ENCODE peak calls at places on chromosomes 11 and 22, in four cellular contexts. One of them, this sample, is unnamed.

GRCh38 chr11:132910016-132910760 is 622.1 kb downstream of the OPCML start:
- DNase-seq in GM12878: no peak
- DNase-seq in HL-60: no peak
- DNase-seq in K562: no peak
- DNase-seq in this sample: no peak

GRCh38 chr11:67293090-67293489 is 4.0 kb downstream of the ANKRD13D start:
- DNase-seq in GM12878: no peak
- DNase-seq in HL-60: no peak
- DNase-seq in K562: no peak
- DNase-seq in this sample: no peak

GRCh38 chr11:128210148-128210940 is 377.0 kb downstream of the ETS1 start:
- DNase-seq in GM12878: no peak
- DNase-seq in HL-60: no peak
- DNase-seq in K562: no peak
- DNase-seq in this sample: no peak

GRCh38 chr11:57072640-57073039 is 83.9 kb downstream of the OR5AK2 start:
- DNase-seq in GM12878: no peak
- DNase-seq in HL-60: no peak
- DNase-seq in K562: no peak
- DNase-seq in this sample: no peak

GRCh38 chr11:126359431-126360048 is 4.1 kb downstream of the ST3GAL4 start:
- DNase-seq in GM12878: no peak
- DNase-seq in HL-60: no peak
- DNase-seq in K562: peak; percentile 49
- DNase-seq in this sample: no peak

GRCh38 chr11:95922536-95923440 is 1.1 kb downstream of the MTMR2 start:
- DNase-seq in GM12878: no peak
- DNase-seq in HL-60: no peak
- DNase-seq in K562: no peak
- DNase-seq in this sample: no peak

GRCh38 chr22:31302021-31302420 is 9.7 kb upstream of the PIK3IP1 start:
- DNase-seq in GM12878: no peak
- DNase-seq in HL-60: no peak
- DNase-seq in K562: no peak
- DNase-seq in this sample: no peak

GRCh38 chr22:49152146-49152929 is 675.3 kb downstream of the BRD1 start:
- DNase-seq in GM12878: no peak
- DNase-seq in HL-60: no peak
- DNase-seq in K562: peak; percentile 11
- DNase-seq in this sample: no peak

GRCh38 chr11:81644239-81644840 is 1089.3 kb downstream of the FAM181B start:
- DNase-seq in GM12878: no peak
- DNase-seq in HL-60: peak; percentile 24
- DNase-seq in K562: peak; percentile 53
- DNase-seq in this sample: peak; percentile 2

GRCh38 chr11:120532511-120533196 is 21.1 kb downstream of the GRIK4 start:
- DNase-seq in GM12878: no peak
- DNase-seq in HL-60: no peak
- DNase-seq in K562: no peak
- DNase-seq in this sample: no peak

GRCh38 chr22:45889539-45890350 is 87.2 kb downstream of the WNT7B start:
- DNase-seq in GM12878: no peak
- DNase-seq in HL-60: no peak
- DNase-seq in K562: no peak
- DNase-seq in this sample: no peak

GRCh38 chr22:25690798-25691197 is 51.2 kb upstream of the MYO18B start:
- DNase-seq in GM12878: no peak
- DNase-seq in HL-60: no peak
- DNase-seq in K562: no peak
- DNase-seq in this sample: no peak

GRCh38 chr22:19731736-19732135 is 8.4 kb downstream of the GP1BB start:
- DNase-seq in GM12878: no peak
- DNase-seq in HL-60: no peak
- DNase-seq in K562: no peak
- DNase-seq in this sample: no peak

GRCh38 chr11:44633641-44634040 is 68.2 kb downstream of the CD82 start:
- DNase-seq in GM12878: no peak
- DNase-seq in HL-60: no peak
- DNase-seq in K562: no peak
- DNase-seq in this sample: no peak

GRCh38 chr11:62433553-62434301 is 14.9 kb downstream of the SCGB1A1 start:
- DNase-seq in GM12878: no peak
- DNase-seq in HL-60: no peak
- DNase-seq in K562: no peak
- DNase-seq in this sample: no peak

GRCh38 chr22:24683671-24684070 is 80.7 kb downstream of the GGT1 start:
- DNase-seq in GM12878: no peak
- DNase-seq in HL-60: no peak
- DNase-seq in K562: no peak
- DNase-seq in this sample: no peak

GRCh38 chr11:92380882-92381281 is 156.3 kb downstream of the FAT3 start:
- DNase-seq in GM12878: no peak
- DNase-seq in HL-60: no peak
- DNase-seq in K562: no peak
- DNase-seq in this sample: no peak

GRCh38 chr11:78292109-78292803 is 103.5 kb downstream of the USP35 start:
- DNase-seq in GM12878: no peak
- DNase-seq in HL-60: peak; percentile 84
- DNase-seq in K562: peak; percentile 54
- DNase-seq in this sample: no peak

GRCh38 chr11:102981324-102981910 is 25.9 kb upstream of the MMP13 start:
- DNase-seq in GM12878: no peak
- DNase-seq in HL-60: no peak
- DNase-seq in K562: no peak
- DNase-seq in this sample: no peak

GRCh38 chr11:65506770-65507485 is 8.1 kb downstream of the MALAT1 start:
- DNase-seq in GM12878: no peak
- DNase-seq in HL-60: no peak
- DNase-seq in K562: no peak
- DNase-seq in this sample: no peak

GRCh38 chr11:110679323-110679980 is 32.8 kb downstream of the ARHGAP20 start:
- DNase-seq in GM12878: no peak
- DNase-seq in HL-60: no peak
- DNase-seq in K562: no peak
- DNase-seq in this sample: no peak

GRCh38 chr11:69950120-69950519 is 128.0 kb upstream of the ANO1 start:
- DNase-seq in GM12878: no peak
- DNase-seq in HL-60: no peak
- DNase-seq in K562: peak; percentile 86
- DNase-seq in this sample: peak; percentile 45

GRCh38 chr11:119793335-119793984 is 64.5 kb upstream of the NECTIN1 start:
- DNase-seq in GM12878: no peak
- DNase-seq in HL-60: no peak
- DNase-seq in K562: no peak
- DNase-seq in this sample: no peak

GRCh38 chr11:73374130-73374529 is 2.1 kb upstream of the RELT start:
- DNase-seq in GM12878: no peak
- DNase-seq in HL-60: no peak
- DNase-seq in K562: no peak
- DNase-seq in this sample: no peak

GRCh38 chr11:76207642-76208378 is 1.5 kb upstream of the WNT11 start:
- DNase-seq in GM12878: no peak
- DNase-seq in HL-60: peak; percentile 43
- DNase-seq in K562: peak; percentile 91
- DNase-seq in this sample: peak; percentile 88

GRCh38 chr11:76206077-76206326 is 300 bp downstream of the WNT11 start:
- DNase-seq in GM12878: no peak
- DNase-seq in HL-60: no peak
- DNase-seq in K562: no peak
- DNase-seq in this sample: no peak

GRCh38 chr11:76205252-76206076 is 838 bp downstream of the WNT11 start:
- DNase-seq in GM12878: no peak
- DNase-seq in HL-60: no peak
- DNase-seq in K562: no peak
- DNase-seq in this sample: no peak

GRCh38 chr11:76208438-76208828 is 2.1 kb upstream of the WNT11 start:
- DNase-seq in GM12878: no peak
- DNase-seq in HL-60: no peak
- DNase-seq in K562: no peak
- DNase-seq in this sample: no peak

DNA sequence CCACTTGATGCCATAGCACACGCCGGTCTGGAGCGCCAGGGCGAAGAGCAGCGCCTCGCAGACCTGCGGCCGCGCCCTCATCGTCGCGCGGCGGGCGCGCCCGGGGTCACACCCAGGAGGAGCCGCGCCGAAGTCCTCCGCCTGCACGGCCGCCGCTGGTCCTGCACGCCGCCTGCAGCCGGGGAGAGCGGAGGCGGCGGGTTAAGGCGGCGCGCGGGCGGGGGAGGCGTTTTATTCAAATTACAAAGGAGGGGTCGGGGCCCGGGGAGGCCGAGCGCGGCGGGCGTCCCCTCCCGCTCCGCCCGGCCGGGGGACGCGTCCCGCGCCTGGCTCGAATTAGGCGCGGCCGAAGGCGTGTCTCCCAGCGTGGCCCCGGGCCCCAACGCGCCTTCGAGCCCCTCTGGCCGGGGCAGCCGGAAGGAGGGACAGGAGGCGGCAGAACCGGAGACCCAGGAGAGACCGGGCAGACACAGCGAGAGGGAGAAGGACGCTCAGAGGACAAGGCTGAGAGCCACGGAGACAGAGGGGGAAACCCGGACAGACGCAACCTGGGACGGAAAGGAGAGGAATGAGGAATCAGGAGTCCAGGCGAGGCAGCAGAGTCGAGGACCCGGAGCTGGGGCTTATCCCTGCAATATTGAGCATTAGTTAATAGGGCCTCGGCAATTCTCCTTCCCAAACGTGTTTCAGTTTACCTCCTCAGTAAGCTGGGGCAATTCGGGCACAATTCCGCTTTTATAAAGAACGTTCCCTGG is at the start of gene WNT11:
- DNase-seq in GM12878: no peak
- DNase-seq in HL-60: no peak
- DNase-seq in K562: peak; percentile 88
- DNase-seq in this sample: no peak
- TF ChIP-seq SPI1 in GM12878: no peak
- TF ChIP-seq SPI1 in HL-60: no peak
- TF ChIP-seq SPI1 in K562: no peak
- TF ChIP-seq SPI1 in this sample: no peak

GRCh38 chr22:43471186-43471585 is 59.4 kb downstream of the MPPED1 start:
- DNase-seq in GM12878: no peak
- DNase-seq in HL-60: no peak
- DNase-seq in K562: no peak
- DNase-seq in this sample: no peak

GRCh38 chr22:43474161-43475101 is 62.6 kb downstream of the MPPED1 start:
- DNase-seq in GM12878: no peak
- DNase-seq in HL-60: no peak
- DNase-seq in K562: no peak
- DNase-seq in this sample: no peak

GRCh38 chr22:43473441-43473840 is 61.6 kb downstream of the MPPED1 start:
- DNase-seq in GM12878: no peak
- DNase-seq in HL-60: no peak
- DNase-seq in K562: no peak
- DNase-seq in this sample: no peak

GRCh38 chr22:43471606-43472135 is 59.9 kb downstream of the MPPED1 start:
- DNase-seq in GM12878: no peak
- DNase-seq in HL-60: no peak
- DNase-seq in K562: no peak
- DNase-seq in this sample: no peak

DNA sequence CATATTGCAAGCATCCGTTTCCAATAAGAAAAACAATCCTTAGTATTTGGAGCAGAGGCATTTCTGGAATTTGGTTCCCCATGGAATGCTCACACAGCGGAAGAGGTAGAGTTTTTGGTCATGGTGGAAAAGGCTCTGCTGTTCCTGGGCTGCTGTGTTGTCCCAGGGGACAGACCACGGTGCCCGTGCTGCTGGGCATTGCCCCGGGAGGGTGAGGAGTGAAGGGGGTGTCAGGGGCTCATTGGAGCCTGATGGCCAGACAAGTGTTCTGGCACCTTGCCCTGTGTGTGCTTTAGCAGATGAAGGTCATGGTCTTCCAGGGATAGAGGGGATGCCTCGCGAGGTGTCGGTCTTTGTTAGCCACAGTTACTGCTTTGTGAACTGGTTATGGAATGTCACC is 61.2 kb downstream of the MPPED1 start:
- DNase-seq in GM12878: no peak
- DNase-seq in HL-60: no peak
- DNase-seq in K562: no peak
- DNase-seq in this sample: no peak
- TF ChIP-seq SPI1 in GM12878: no peak
- TF ChIP-seq SPI1 in HL-60: no peak
- TF ChIP-seq SPI1 in K562: no peak
- TF ChIP-seq SPI1 in this sample: no peak

GRCh38 chr11:9207229-9207628 is 57.9 kb downstream of the DENND5A start:
- DNase-seq in GM12878: no peak
- DNase-seq in HL-60: no peak
- DNase-seq in K562: no peak
- DNase-seq in this sample: no peak

GRCh38 chr11:9208726-9209501 is 56.2 kb downstream of the DENND5A start:
- DNase-seq in GM12878: peak; percentile 42
- DNase-seq in HL-60: no peak
- DNase-seq in K562: no peak
- DNase-seq in this sample: no peak

GRCh38 chr11:9210224-9210921 is 54.8 kb downstream of the DENND5A start:
- DNase-seq in GM12878: no peak
- DNase-seq in HL-60: no peak
- DNase-seq in K562: no peak
- DNase-seq in this sample: no peak

GRCh38 chr11:9211322-9211721 is 53.8 kb downstream of the DENND5A start:
- DNase-seq in GM12878: no peak
- DNase-seq in HL-60: no peak
- DNase-seq in K562: no peak
- DNase-seq in this sample: no peak

DNA sequence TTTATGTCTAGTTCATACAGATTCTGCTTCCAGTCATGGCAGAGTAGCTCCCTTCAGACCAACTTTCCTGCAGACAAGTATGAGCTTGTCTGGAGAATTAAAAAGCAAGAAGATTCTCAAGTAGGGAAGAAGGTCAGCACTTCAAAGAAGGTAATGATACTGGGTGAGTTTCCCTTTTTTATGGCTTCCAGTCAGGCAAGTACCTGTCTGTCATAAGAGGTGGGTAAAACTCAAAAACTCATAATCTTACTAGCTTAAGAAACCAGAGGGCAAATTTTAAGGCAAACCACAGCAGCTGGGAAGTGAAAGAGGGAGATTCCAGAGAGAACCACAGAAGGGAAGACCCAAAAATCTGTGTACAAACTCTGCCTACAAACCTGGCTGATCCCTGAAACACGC is 54.2 kb downstream of the DENND5A start:
- DNase-seq in GM12878: peak; percentile 75
- DNase-seq in HL-60: no peak
- DNase-seq in K562: no peak
- DNase-seq in this sample: no peak
- TF ChIP-seq SPI1 in GM12878: peak; percentile 82
- TF ChIP-seq SPI1 in HL-60: no peak
- TF ChIP-seq SPI1 in K562: no peak
- TF ChIP-seq SPI1 in this sample: peak; percentile 85

DNA sequence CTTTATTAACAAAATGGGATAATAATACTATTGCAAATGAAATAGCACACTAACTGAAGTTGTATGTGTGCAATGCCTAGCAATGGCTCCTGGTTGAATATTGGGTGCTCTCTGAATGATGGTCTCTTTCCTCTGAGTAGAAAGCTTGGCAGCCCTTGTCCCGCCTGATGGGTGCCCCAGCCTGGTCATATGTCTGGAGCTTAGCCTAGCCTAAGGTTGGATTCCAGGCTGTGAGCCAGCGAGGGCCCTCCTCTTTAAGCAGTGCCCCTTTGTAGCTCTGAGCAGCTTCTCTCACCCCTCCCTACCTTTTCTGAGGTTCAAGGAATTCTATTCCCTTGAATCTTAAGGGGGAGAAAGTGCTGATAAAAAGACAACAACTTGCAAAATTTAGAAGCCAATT is 499.9 kb downstream of the NTM start:
- DNase-seq in GM12878: no peak
- DNase-seq in HL-60: no peak
- DNase-seq in K562: no peak
- DNase-seq in this sample: no peak
- TF ChIP-seq SPI1 in GM12878: no peak
- TF ChIP-seq SPI1 in HL-60: no peak
- TF ChIP-seq SPI1 in K562: no peak
- TF ChIP-seq SPI1 in this sample: no peak